ENCODE peak calls at places on chromosomes 5 and 9, in five cellular contexts. Y is H1, C is IMR-90, K is body of pancreas, U is stomach. O is an unnamed sample.

GRCh38 chr5:643811-644271 is 31.7 kb downstream of the CEP72 start:
- DNase-seq in Y (no peak), C (no peak), K (no peak), U (no peak), O (no peak)

GRCh38 chr5:38809388-38810359 is 36.1 kb upstream of the OSMR start:
- DNase-seq in Y (peak; percentile 60), C (peak; percentile 92), K (peak; percentile 85), U (peak; percentile 85), O (peak; percentile 70)

GRCh38 chr9:132645711-132646110 is 24.1 kb downstream of the DDX31 start:
- DNase-seq in Y (no peak), C (no peak), K (no peak), U (no peak), O (no peak)

GRCh38 chr5:156482816-156483215 is 155.9 kb downstream of the SGCD start:
- DNase-seq in Y (no peak), C (no peak), K (no peak), U (no peak), O (no peak)

GRCh38 chr5:1176473-1177391 is 24.7 kb upstream of the SLC6A19 start:
- DNase-seq in Y (no peak), C (no peak), K (peak; percentile 6), U (no peak), O (no peak)

GRCh38 chr9:76216161-76216649 is 178.0 kb downstream of the RFK start:
- DNase-seq in Y (no peak), C (peak; percentile 98), K (no peak), U (no peak), O (no peak)

GRCh38 chr9:93673271-93673843 is 97.0 kb downstream of the PHF2 start:
- DNase-seq in Y (no peak), C (no peak), K (peak; percentile 4), U (peak; percentile 22), O (peak; percentile 47)

GRCh38 chr5:134246771-134247329 is 21.0 kb upstream of the PPP2CA start:
- DNase-seq in Y (no peak), C (no peak), K (no peak), U (no peak), O (no peak)

GRCh38 chr9:34984049-34984448 is 5.5 kb upstream of the DNAJB5 start:
- DNase-seq in Y (no peak), C (peak; percentile 48), K (no peak), U (no peak), O (peak; percentile 17)

GRCh38 chr9:69376651-69377050 is 51.6 kb downstream of the ENTREP1 start:
- DNase-seq in Y (no peak), C (peak; percentile 92), K (no peak), U (peak; percentile 33), O (no peak)

GRCh38 chr5:135242021-135242480 is 157.0 kb downstream of the MACROH2A1 start:
- DNase-seq in Y (no peak), C (peak; percentile 64), K (no peak), U (peak; percentile 5), O (no peak)

GRCh38 chr9:6785682-6786081 is 27.9 kb downstream of the KDM4C start:
- DNase-seq in Y (no peak), C (no peak), K (no peak), U (no peak), O (peak; percentile 7)

GRCh38 chr5:149406979-149407306 is 27.9 kb upstream of the IL17B start:
- DNase-seq in Y (no peak), C (no peak), K (no peak), U (no peak), O (no peak)

GRCh38 chr5:149407331-149408251 is 28.5 kb upstream of the IL17B start:
- DNase-seq in Y (no peak), C (no peak), K (no peak), U (no peak), O (no peak)

GRCh38 chr5:149405550-149406202 is 26.6 kb upstream of the IL17B start:
- DNase-seq in Y (no peak), C (no peak), K (no peak), U (no peak), O (no peak)

GRCh38 chr5:149404746-149405549 is 25.9 kb upstream of the IL17B start:
- DNase-seq in Y (no peak), C (peak; percentile 95), K (no peak), U (no peak), O (no peak)

DNA sequence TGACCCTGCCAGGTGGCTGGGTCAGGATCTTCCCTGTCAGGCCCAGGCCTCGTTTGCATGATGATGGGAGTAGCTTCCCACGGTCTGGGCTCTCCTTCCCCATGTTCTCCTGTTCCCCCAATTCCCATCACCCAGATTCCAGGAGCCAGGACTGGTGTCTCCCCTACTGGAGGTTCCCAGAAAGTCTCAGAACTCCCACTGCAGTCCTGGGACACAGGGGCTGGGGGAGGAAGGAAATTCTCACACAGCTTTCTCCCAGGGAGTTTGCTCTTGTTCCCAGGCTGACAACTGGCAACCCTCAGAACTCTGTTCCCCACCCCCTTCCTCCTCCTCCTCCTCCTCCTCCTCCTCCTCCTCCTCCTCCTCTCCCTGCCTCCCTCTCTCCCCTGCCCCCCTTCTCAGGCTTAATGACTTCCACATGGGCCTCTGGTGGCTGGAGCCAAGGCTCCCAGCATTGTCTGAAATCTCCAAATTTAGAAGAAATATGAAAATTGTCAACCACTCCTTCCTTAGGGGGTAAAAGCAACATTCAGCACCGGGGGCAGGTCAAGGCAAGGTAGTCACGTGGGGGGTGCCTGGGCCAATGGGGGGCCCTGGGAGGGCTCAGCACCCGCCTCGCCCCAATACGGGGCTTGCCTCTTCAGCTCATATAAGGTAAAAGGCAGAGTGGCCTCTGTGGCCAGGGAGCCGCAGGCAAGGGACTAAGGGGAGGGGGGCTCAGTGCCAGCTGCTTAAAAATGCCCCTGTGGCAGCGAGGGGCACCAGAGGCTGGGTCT is 27.3 kb upstream of the IL17B start:
- DNase-seq in Y (no peak), C (peak; percentile 94), K (peak; percentile 20), U (no peak), O (no peak)
- TF ChIP-seq POLR2A in Y (no peak), C (peak; percentile 97), K (peak; percentile 51), U (peak; percentile 70), O (no peak)

GRCh38 chr5:142973932-142974331 is 203.8 kb downstream of the ARHGAP26 start:
- DNase-seq in Y (no peak), C (no peak), K (no peak), U (no peak), O (no peak)
- TF ChIP-seq POLR2A in Y (no peak), C (no peak), K (no peak), U (no peak), O (no peak)

DNA sequence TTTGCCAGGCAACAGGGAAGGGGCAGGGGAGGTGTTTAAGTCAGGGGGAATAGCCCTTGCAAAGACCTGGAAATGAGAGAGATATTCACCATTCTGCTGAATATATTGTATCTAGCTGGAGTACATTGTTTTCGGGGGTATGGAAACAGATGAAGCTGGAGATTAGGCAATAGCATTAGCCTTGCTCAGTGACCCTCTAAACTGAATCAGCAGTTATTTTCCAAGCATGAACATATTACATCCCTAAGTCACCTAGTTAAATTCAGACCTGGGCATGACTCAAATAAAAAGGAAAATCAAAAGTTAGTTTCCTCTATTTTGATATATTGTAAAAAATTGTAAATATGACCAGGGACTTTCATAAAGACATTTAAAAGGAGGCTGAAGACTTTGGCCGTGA is 544.6 kb upstream of the TRPC7 start:
- DNase-seq in Y (no peak), C (no peak), K (no peak), U (no peak), O (no peak)
- TF ChIP-seq POLR2A in Y (no peak), C (no peak), K (no peak), U (no peak), O (no peak)

GRCh38 chr5:150410524-150411244 is 2.0 kb downstream of the CD74 start:
- DNase-seq in Y (no peak), C (peak; percentile 74), K (peak; percentile 72), U (peak; percentile 79), O (peak; percentile 63)

GRCh38 chr5:150411245-150411979 is 1.3 kb downstream of the CD74 start:
- DNase-seq in Y (no peak), C (peak; percentile 16), K (no peak), U (peak; percentile 77), O (peak; percentile 31)

GRCh38 chr5:150409638-150410523 is 2.8 kb downstream of the CD74 start:
- DNase-seq in Y (peak; percentile 44), C (peak; percentile 88), K (peak; percentile 81), U (peak; percentile 85), O (peak; percentile 67)

GRCh38 chr5:150413176-150413901 is 629 bp upstream of the CD74 start:
- DNase-seq in Y (no peak), C (no peak), K (no peak), U (no peak), O (no peak)

DNA sequence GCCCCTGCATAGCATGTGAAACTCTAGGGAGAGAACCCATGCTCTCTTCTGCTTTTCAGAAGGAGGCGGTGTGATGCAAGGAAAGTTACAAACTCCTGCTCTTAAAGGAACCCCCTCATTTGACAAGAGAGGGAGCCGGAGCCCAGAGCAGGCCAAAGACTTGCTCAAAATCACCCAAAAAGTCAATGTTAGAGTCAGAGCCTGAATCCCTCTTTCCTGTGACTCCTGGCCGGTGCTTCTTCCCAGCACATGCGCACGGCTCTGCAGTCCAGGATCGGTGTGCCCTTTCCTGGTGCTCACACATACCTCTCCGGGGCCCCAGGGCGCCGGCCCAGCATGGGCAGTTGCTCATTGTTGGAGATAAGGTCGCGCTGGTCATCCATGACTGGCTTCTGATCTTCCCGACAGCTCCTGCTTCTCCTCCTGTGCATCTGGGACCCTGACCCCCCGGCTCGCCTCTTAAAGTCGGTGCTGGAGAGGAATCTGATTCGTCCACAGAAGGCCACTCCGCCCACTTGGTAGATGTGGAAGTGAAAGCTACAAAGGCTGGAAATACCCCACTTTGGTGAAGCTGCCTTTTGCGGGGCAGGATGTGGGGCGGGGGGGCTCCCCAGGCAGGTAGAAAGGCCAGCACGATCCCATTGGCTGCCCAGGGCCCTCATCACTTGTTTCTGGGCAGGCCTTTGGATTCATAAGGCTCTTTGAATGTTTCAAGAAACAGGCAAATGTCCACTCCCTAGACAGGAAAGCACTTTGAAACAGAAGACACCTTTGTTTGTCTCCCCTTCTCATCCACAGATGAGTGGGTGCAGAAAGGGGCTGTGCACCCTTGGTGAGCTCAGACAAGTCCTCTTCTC is at the start of gene CD74:
- DNase-seq in Y (no peak), C (peak; percentile 20), K (peak; percentile 78), U (peak; percentile 95), O (peak; percentile 50)
- TF ChIP-seq POLR2A in Y (no peak), C (no peak), K (peak; percentile 95), U (peak; percentile 54), O (no peak)

GRCh38 chr9:127809562-127810377 is 7.1 kb downstream of the FPGS start:
- DNase-seq in Y (no peak), C (no peak), K (peak; percentile 33), U (peak; percentile 69), O (peak; percentile 68)
- TF ChIP-seq POLR2A in Y (peak; percentile 13), C (no peak), K (no peak), U (no peak), O (no peak)

DNA sequence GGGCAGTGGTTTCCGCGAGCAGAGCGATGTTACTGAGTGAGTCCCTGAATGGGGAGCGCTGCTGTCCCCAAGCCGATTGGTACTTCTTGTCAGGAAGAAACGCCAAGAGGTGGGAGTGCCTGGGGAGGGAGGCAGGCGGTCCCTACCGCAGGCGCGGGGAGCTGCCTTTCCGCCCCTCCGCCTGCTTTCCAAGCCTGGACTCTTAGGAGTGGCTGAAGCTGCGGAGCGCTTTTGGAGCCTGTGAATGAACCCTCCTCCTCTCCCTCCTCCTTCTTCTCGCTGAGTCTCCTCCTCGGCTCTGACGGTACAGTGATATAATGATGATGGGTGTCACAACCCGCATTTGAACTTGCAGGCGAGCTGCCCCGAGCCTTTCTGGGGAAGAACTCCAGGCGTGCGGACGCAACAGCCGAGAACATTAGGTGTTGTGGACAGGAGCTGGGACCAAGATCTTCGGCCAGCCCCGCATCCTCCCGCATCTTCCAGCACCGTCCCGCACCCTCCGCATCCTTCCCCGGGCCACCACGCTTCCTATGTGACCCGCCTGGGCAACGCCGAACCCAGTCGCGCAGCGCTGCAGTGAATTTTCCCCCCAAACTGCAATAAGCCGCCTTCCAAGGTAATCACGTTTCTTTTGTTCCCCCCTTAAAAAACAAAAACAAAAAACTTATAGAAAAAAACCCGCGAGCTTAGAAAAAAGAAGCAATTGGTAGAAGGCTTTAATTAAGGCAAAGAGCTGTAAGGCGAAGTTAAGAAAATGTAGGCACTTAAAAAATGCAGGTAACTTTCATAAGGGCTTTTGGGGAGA is at the start of gene VCAN:
- DNase-seq in Y (no peak), C (peak; percentile 82), K (peak; percentile 22), U (no peak), O (no peak)
- TF ChIP-seq POLR2A in Y (peak; percentile 57), C (peak; percentile 49), K (peak; percentile 40), U (no peak), O (no peak)